ENCODE peak calls at places on chromosomes 1 and 21, in eight cellular contexts. P is IMR-90, X is heart right ventricle, R is mesothelial cell of epicardium, Y is AG09319, D is progenitor cell of endocrine pancreas, Q is fibroblast of lung, V is GM12865. I is an unnamed sample.

GRCh38 chr1:231359113-231359512 is 21.0 kb downstream of the SPRTN start:
- DNase-seq in P (peak; percentile 87), X (no peak), R (no peak), Y (peak; percentile 57), D (no peak), Q (peak; percentile 89), V (no peak), I (peak; percentile 14)

GRCh38 chr21:41460578-41461527 is 34.8 kb downstream of the MX1 start:
- DNase-seq in P (peak; percentile 72), X (peak; percentile 71), R (peak; percentile 50), Y (peak; percentile 54), D (peak; percentile 52), Q (peak; percentile 60), V (peak; percentile 81), I (peak; percentile 64)

GRCh38 chr1:4494558-4494957 is 159.9 kb upstream of the AJAP1 start:
- DNase-seq in P (no peak), X (peak; percentile 25), R (no peak), Y (no peak), D (no peak), Q (no peak), V (no peak), I (no peak)

GRCh38 chr21:45252448-45252925 is 35.2 kb downstream of the POFUT2 start:
- DNase-seq in P (no peak), X (no peak), R (no peak), Y (no peak), D (peak; percentile 4), Q (no peak), V (no peak), I (no peak)

GRCh38 chr1:3640113-3640932 is 9.6 kb downstream of the WRAP73 start:
- DNase-seq in P (no peak), X (no peak), R (no peak), Y (no peak), D (no peak), Q (no peak), V (no peak), I (no peak)

GRCh38 chr1:184870319-184870718 is 104.0 kb downstream of the NIBAN1 start:
- DNase-seq in P (no peak), X (no peak), R (no peak), Y (no peak), D (no peak), Q (no peak), V (peak; percentile 82), I (peak; percentile 61)

GRCh38 chr1:9388628-9389184 is 96.0 kb downstream of the SPSB1 start:
- DNase-seq in P (no peak), X (peak; percentile 38), R (no peak), Y (no peak), D (no peak), Q (peak; percentile 56), V (no peak), I (no peak)

GRCh38 chr1:175000697-175001187 is 995 bp downstream of the CACYBP start:
- DNase-seq in P (no peak), X (no peak), R (no peak), Y (no peak), D (no peak), Q (peak; percentile 18), V (peak; percentile 27), I (no peak)

GRCh38 chr1:9308236-9308635 is 15.5 kb downstream of the SPSB1 start:
- DNase-seq in P (no peak), X (no peak), R (no peak), Y (no peak), D (no peak), Q (no peak), V (no peak), I (no peak)

GRCh38 chr1:163668472-163668871 is 346.7 kb downstream of the NUF2 start:
- DNase-seq in P (no peak), X (no peak), R (no peak), Y (no peak), D (no peak), Q (no peak), V (no peak), I (no peak)

GRCh38 chr1:51728611-51729155 is 111.8 kb downstream of the OSBPL9 start:
- DNase-seq in P (peak; percentile 10), X (no peak), R (no peak), Y (no peak), D (no peak), Q (peak; percentile 3), V (peak; percentile 31), I (no peak)

DNA sequence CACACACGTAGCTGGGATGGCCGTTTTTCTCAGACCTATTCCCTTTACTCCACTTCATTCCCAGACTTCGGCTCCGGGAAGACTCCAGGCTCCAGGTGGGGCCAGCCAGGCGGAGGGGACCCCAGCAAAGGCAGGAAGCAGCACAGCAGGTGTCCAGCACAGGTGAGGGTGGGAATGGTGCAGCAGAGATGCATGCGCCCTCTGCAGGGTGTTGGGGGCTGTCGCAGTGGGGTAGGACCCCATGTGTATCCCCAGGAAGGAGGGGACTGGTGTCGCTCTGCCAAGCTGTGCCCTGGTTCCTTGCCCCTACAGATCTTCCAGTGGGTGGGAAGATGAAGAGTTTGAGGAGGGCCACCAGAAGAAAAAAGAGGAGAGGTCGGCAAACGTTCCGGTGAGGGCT is 5.3 kb downstream of the TTC24 start:
- DNase-seq in P (no peak), X (no peak), R (no peak), Y (no peak), D (peak; percentile 36), Q (no peak), V (peak; percentile 40), I (peak; percentile 34)
- TF ChIP-seq CTCF in P (peak; percentile 12), X (no peak), R (no peak), Y (no peak), D (peak; percentile 69), Q (no peak), V (peak; percentile 56), I (no peak)

DNA sequence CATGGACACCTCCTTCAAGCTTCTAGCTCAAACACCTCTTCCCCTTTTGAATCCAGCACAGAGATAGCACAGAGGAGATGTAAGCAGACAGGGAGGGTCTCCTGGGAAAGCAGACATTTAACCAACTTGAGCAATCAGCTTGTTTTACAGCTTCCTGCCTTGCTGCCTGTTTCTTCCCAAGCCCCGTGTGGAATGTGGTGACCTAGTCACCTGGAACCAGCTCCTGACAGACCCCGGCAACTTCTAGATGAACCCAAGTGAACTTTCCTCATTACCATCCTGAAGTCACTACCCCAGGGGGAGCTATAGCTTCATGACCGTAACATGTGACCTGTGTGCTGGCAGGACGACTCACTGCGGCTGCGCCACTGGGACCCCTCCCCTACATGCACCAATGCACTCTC is 24.1 kb upstream of the TTF2 start:
- DNase-seq in P (no peak), X (no peak), R (no peak), Y (no peak), D (no peak), Q (no peak), V (no peak), I (no peak)
- TF ChIP-seq CTCF in P (no peak), X (no peak), R (no peak), Y (no peak), D (no peak), Q (no peak), V (no peak), I (no peak)

DNA sequence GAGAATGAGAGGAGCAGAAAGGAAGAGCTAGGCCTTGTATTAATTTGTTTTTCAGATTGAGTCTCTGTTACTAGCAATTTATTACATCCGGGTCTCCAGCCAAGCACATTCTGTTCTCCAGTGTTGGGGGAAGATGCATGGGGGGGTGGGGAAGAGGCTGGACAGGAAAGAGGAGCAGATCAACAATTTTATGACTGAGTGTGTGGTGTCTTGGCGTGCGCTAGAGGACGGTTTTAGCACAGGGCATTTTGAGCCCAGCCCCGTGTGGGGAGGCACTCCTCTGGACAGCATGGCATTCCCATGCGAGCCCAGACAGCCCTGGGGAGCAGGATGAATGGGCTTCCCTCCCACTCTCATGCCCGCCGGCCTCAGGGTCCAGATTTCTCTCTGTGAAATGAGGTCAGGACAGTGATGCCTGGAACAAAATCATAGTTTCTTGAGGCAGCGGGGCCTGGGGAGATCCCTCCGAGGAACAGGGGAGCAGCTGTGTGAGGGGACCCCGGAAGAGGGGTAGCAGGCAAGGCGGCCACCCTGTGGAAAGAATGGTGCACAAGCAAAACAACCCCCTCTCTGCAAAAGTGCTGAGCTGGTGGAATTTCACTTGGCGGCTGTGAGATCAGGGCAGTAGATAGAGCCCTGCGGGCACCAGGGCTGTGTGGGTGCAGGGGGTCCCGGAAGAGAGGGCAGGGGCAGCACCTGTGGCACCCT is 16.3 kb downstream of the SOX13 start:
- DNase-seq in P (no peak), X (no peak), R (no peak), Y (no peak), D (no peak), Q (no peak), V (no peak), I (no peak)
- TF ChIP-seq CTCF in P (no peak), X (no peak), R (no peak), Y (no peak), D (no peak), Q (no peak), V (no peak), I (no peak)

DNA sequence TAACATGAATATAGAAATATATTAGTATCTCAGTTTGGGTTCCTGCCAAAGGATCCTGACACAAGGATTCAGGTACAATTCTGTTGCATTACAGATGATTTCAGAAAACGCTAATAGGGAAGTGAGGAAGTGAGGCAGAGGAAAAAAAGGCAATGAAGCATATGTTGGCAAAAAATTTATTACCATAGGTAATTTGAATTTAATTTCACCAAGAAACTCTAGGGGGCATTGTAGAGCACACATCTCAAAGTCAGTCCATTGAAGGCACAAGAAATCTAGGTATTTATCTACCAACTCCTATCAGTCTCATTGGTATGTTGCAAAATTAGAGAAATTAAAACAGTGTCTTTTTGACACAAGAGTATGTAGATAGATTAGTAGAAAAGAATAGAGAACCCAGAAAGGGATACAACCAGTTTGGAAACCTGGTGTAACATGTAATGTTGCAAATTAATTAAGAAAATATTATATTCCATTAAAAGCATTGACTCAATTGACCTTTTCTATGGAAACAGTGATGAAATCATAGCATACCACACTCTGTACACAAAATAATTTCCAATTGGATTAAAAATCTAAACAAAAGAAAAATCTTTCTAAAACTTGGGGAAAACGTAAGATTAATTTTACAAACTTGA is 104.9 kb upstream of the SNX7 start:
- DNase-seq in P (peak; percentile 22), X (no peak), R (no peak), Y (no peak), D (no peak), Q (peak; percentile 13), V (peak; percentile 15), I (no peak)
- TF ChIP-seq CTCF in P (peak; percentile 45), X (no peak), R (peak; percentile 54), Y (peak; percentile 46), D (peak; percentile 54), Q (peak; percentile 54), V (peak; percentile 40), I (peak; percentile 57)

I was measured in activated CD8-positive, alpha-beta T cell treated with anti-CD3 and anti-CD28 coated beads for 36 hours.